ENCODE peak calls at places on chromosome 22, in nine cellular contexts. One of them, this sample, is unnamed.

GRCh38 chr22:30383061-30383460 is 4.2 kb downstream of the RNF215 start:
- DNase-seq in kidney: no peak
- DNase-seq in ovary: no peak
- DNase-seq in spleen: no peak
- DNase-seq in GM23338: no peak
- DNase-seq in brain microvascular endothelial cell: no peak
- DNase-seq in astrocyte of the cerebellum: no peak
- DNase-seq in fibroblast of the aortic adventitia: no peak
- DNase-seq in choroid plexus epithelial cell: no peak
- DNase-seq in this sample: no peak

GRCh38 chr22:25196326-25196725 is 3.3 kb upstream of the CRYBB3 start:
- DNase-seq in kidney: no peak
- DNase-seq in ovary: no peak
- DNase-seq in spleen: no peak
- DNase-seq in GM23338: no peak
- DNase-seq in brain microvascular endothelial cell: no peak
- DNase-seq in astrocyte of the cerebellum: no peak
- DNase-seq in fibroblast of the aortic adventitia: no peak
- DNase-seq in choroid plexus epithelial cell: no peak
- DNase-seq in this sample: no peak

GRCh38 chr22:30894371-30894740 is 74.2 kb downstream of the MORC2 start:
- DNase-seq in kidney: no peak
- DNase-seq in ovary: no peak
- DNase-seq in spleen: no peak
- DNase-seq in GM23338: peak
- DNase-seq in brain microvascular endothelial cell: no peak
- DNase-seq in astrocyte of the cerebellum: no peak
- DNase-seq in fibroblast of the aortic adventitia: no peak
- DNase-seq in choroid plexus epithelial cell: no peak
- DNase-seq in this sample: no peak

GRCh38 chr22:29457730-29458129 is 19.3 kb downstream of the RFPL1 start:
- DNase-seq in kidney: no peak
- DNase-seq in ovary: no peak
- DNase-seq in spleen: peak
- DNase-seq in GM23338: peak
- DNase-seq in brain microvascular endothelial cell: peak
- DNase-seq in astrocyte of the cerebellum: no peak
- DNase-seq in fibroblast of the aortic adventitia: peak
- DNase-seq in choroid plexus epithelial cell: peak
- DNase-seq in this sample: peak

GRCh38 chr22:36569999-36570398 is 41.0 kb upstream of the EIF3D start:
- DNase-seq in kidney: no peak
- DNase-seq in ovary: no peak
- DNase-seq in spleen: no peak
- DNase-seq in GM23338: peak
- DNase-seq in brain microvascular endothelial cell: peak
- DNase-seq in astrocyte of the cerebellum: no peak
- DNase-seq in fibroblast of the aortic adventitia: peak
- DNase-seq in choroid plexus epithelial cell: peak
- DNase-seq in this sample: peak

GRCh38 chr22:26615149-26615548 is 2.7 kb downstream of the CRYBB1 start:
- DNase-seq in kidney: no peak
- DNase-seq in ovary: no peak
- DNase-seq in spleen: peak
- DNase-seq in GM23338: no peak
- DNase-seq in brain microvascular endothelial cell: no peak
- DNase-seq in astrocyte of the cerebellum: no peak
- DNase-seq in fibroblast of the aortic adventitia: no peak
- DNase-seq in choroid plexus epithelial cell: no peak
- DNase-seq in this sample: no peak

GRCh38 chr22:27149886-27150529 is 492.6 kb downstream of the MIAT start:
- DNase-seq in kidney: no peak
- DNase-seq in ovary: no peak
- DNase-seq in spleen: no peak
- DNase-seq in GM23338: no peak
- DNase-seq in brain microvascular endothelial cell: peak
- DNase-seq in astrocyte of the cerebellum: no peak
- DNase-seq in fibroblast of the aortic adventitia: peak
- DNase-seq in choroid plexus epithelial cell: peak
- DNase-seq in this sample: no peak

GRCh38 chr22:28801845-28802594 is 1.7 kb upstream of the XBP1 start:
- DNase-seq in kidney: peak
- DNase-seq in ovary: peak
- DNase-seq in spleen: no peak
- DNase-seq in GM23338: peak
- DNase-seq in brain microvascular endothelial cell: no peak
- DNase-seq in astrocyte of the cerebellum: no peak
- DNase-seq in fibroblast of the aortic adventitia: no peak
- DNase-seq in choroid plexus epithelial cell: no peak
- DNase-seq in this sample: peak

GRCh38 chr22:44403930-44404329 is 91.2 kb upstream of the SHISAL1 start:
- DNase-seq in kidney: peak
- DNase-seq in ovary: no peak
- DNase-seq in spleen: peak
- DNase-seq in GM23338: no peak
- DNase-seq in brain microvascular endothelial cell: no peak
- DNase-seq in astrocyte of the cerebellum: no peak
- DNase-seq in fibroblast of the aortic adventitia: no peak
- DNase-seq in choroid plexus epithelial cell: no peak
- DNase-seq in this sample: no peak

GRCh38 chr22:43861529-43861928 is 784 bp downstream of the SULT4A1 start:
- DNase-seq in kidney: no peak
- DNase-seq in ovary: no peak
- DNase-seq in spleen: peak
- DNase-seq in GM23338: no peak
- DNase-seq in brain microvascular endothelial cell: no peak
- DNase-seq in astrocyte of the cerebellum: no peak
- DNase-seq in fibroblast of the aortic adventitia: peak
- DNase-seq in choroid plexus epithelial cell: peak
- DNase-seq in this sample: peak

GRCh38 chr22:44192098-44192810 is 11.5 kb downstream of the PARVG start:
- DNase-seq in kidney: peak
- DNase-seq in ovary: no peak
- DNase-seq in spleen: peak
- DNase-seq in GM23338: peak
- DNase-seq in brain microvascular endothelial cell: peak
- DNase-seq in astrocyte of the cerebellum: no peak
- DNase-seq in fibroblast of the aortic adventitia: no peak
- DNase-seq in choroid plexus epithelial cell: peak
- DNase-seq in this sample: no peak

GRCh38 chr22:32574957-32575893 is 100.6 kb downstream of the FBXO7 start:
- DNase-seq in kidney: no peak
- DNase-seq in ovary: no peak
- DNase-seq in spleen: no peak
- DNase-seq in GM23338: peak
- DNase-seq in brain microvascular endothelial cell: no peak
- DNase-seq in astrocyte of the cerebellum: no peak
- DNase-seq in fibroblast of the aortic adventitia: no peak
- DNase-seq in choroid plexus epithelial cell: peak
- DNase-seq in this sample: peak

GRCh38 chr22:32475428-32476010 is 908 bp downstream of the FBXO7 start:
- DNase-seq in kidney: no peak
- DNase-seq in ovary: peak
- DNase-seq in spleen: peak
- DNase-seq in GM23338: peak
- DNase-seq in brain microvascular endothelial cell: no peak
- DNase-seq in astrocyte of the cerebellum: no peak
- DNase-seq in fibroblast of the aortic adventitia: peak
- DNase-seq in choroid plexus epithelial cell: peak
- DNase-seq in this sample: peak

GRCh38 chr22:25061605-25062377 is 109.3 kb downstream of the KIAA1671 start:
- DNase-seq in kidney: no peak
- DNase-seq in ovary: no peak
- DNase-seq in spleen: no peak
- DNase-seq in GM23338: no peak
- DNase-seq in brain microvascular endothelial cell: no peak
- DNase-seq in astrocyte of the cerebellum: no peak
- DNase-seq in fibroblast of the aortic adventitia: no peak
- DNase-seq in choroid plexus epithelial cell: no peak
- DNase-seq in this sample: no peak

GRCh38 chr22:32999039-32999861 is 58.9 kb downstream of the SYN3 start:
- DNase-seq in kidney: no peak
- DNase-seq in ovary: no peak
- DNase-seq in spleen: no peak
- DNase-seq in GM23338: no peak
- DNase-seq in brain microvascular endothelial cell: no peak
- DNase-seq in astrocyte of the cerebellum: no peak
- DNase-seq in fibroblast of the aortic adventitia: no peak
- DNase-seq in choroid plexus epithelial cell: no peak
- DNase-seq in this sample: no peak

GRCh38 chr22:46330426-46330825 is 5.1 kb upstream of the TRMU start:
- DNase-seq in kidney: no peak
- DNase-seq in ovary: no peak
- DNase-seq in spleen: peak
- DNase-seq in GM23338: no peak
- DNase-seq in brain microvascular endothelial cell: no peak
- DNase-seq in astrocyte of the cerebellum: no peak
- DNase-seq in fibroblast of the aortic adventitia: no peak
- DNase-seq in choroid plexus epithelial cell: no peak
- DNase-seq in this sample: no peak

GRCh38 chr22:46328797-46329196 is 6.7 kb upstream of the TRMU start:
- DNase-seq in kidney: peak
- DNase-seq in ovary: no peak
- DNase-seq in spleen: peak
- DNase-seq in GM23338: no peak
- DNase-seq in brain microvascular endothelial cell: no peak
- DNase-seq in astrocyte of the cerebellum: no peak
- DNase-seq in fibroblast of the aortic adventitia: no peak
- DNase-seq in choroid plexus epithelial cell: no peak
- DNase-seq in this sample: no peak

GRCh38 chr22:46331496-46331895 is 4.0 kb upstream of the TRMU start:
- DNase-seq in kidney: no peak
- DNase-seq in ovary: no peak
- DNase-seq in spleen: peak
- DNase-seq in GM23338: no peak
- DNase-seq in brain microvascular endothelial cell: no peak
- DNase-seq in astrocyte of the cerebellum: no peak
- DNase-seq in fibroblast of the aortic adventitia: no peak
- DNase-seq in choroid plexus epithelial cell: no peak
- DNase-seq in this sample: no peak

GRCh38 chr22:46328066-46328465 is 7.4 kb upstream of the TRMU start:
- DNase-seq in kidney: no peak
- DNase-seq in ovary: no peak
- DNase-seq in spleen: peak
- DNase-seq in GM23338: no peak
- DNase-seq in brain microvascular endothelial cell: no peak
- DNase-seq in astrocyte of the cerebellum: no peak
- DNase-seq in fibroblast of the aortic adventitia: no peak
- DNase-seq in choroid plexus epithelial cell: no peak
- DNase-seq in this sample: no peak

DNA sequence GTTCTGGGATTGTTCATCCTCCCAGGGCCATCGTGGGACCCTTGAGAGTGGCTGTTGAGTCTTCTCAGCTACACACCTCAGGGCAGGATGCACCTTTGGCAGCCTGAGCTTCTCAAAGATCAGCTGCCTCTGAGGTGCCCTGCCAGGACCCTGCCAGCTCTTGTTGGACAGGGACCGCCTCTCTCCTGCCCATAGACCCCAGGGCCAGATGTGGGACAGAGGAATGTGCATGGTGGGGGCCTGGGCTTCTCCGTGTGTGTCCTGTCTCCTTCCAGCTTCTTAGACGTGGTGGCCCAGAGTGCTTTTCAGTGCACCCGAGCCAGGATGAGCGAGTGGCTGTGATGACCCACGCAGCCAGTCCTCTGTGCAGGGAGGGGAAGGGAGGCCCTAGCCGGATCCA is 5.9 kb upstream of the TRMU start:
- DNase-seq in kidney: peak
- DNase-seq in ovary: no peak
- DNase-seq in spleen: peak
- DNase-seq in GM23338: no peak
- DNase-seq in brain microvascular endothelial cell: no peak
- DNase-seq in astrocyte of the cerebellum: no peak
- DNase-seq in fibroblast of the aortic adventitia: no peak
- DNase-seq in choroid plexus epithelial cell: no peak
- DNase-seq in this sample: no peak
- H3K4me3 ChIP-seq in kidney: no peak
- H3K4me3 ChIP-seq in ovary: no peak
- H3K4me3 ChIP-seq in spleen: no peak
- H3K4me3 ChIP-seq in GM23338: no peak
- H3K4me3 ChIP-seq in brain microvascular endothelial cell: no peak
- H3K4me3 ChIP-seq in astrocyte of the cerebellum: no peak
- H3K4me3 ChIP-seq in fibroblast of the aortic adventitia: no peak
- H3K4me3 ChIP-seq in choroid plexus epithelial cell: no peak
- H3K4me3 ChIP-seq in this sample: no peak

GRCh38 chr22:39345231-39345630 is 4.6 kb upstream of the SYNGR1 start:
- DNase-seq in kidney: no peak
- DNase-seq in ovary: no peak
- DNase-seq in spleen: no peak
- DNase-seq in GM23338: no peak
- DNase-seq in brain microvascular endothelial cell: no peak
- DNase-seq in astrocyte of the cerebellum: no peak
- DNase-seq in fibroblast of the aortic adventitia: no peak
- DNase-seq in choroid plexus epithelial cell: no peak
- DNase-seq in this sample: no peak
- TF ChIP-seq CTCF in kidney: no peak
- TF ChIP-seq CTCF in ovary: no peak
- TF ChIP-seq CTCF in spleen: no peak
- TF ChIP-seq CTCF in GM23338: no peak
- TF ChIP-seq CTCF in brain microvascular endothelial cell: no peak
- TF ChIP-seq CTCF in astrocyte of the cerebellum: no peak
- TF ChIP-seq CTCF in fibroblast of the aortic adventitia: no peak
- TF ChIP-seq CTCF in choroid plexus epithelial cell: no peak
- TF ChIP-seq CTCF in this sample: no peak

DNA sequence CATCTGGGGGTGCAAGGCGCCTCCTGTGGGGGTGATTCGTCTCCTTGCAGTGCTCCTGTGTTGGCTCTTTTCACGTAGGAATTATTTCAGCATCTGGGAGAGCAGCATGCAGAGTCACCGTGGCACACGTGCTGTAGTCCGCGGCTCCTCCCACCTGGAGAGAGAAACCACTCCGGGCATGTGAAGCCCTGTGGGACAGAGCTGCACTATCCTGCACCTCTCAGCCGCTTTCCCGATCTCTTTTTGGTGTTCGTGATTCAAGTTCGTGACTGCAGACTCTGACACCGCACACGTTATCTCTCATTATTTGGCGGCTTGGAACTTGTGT is 394.6 kb downstream of the TBC1D22A start:
- DNase-seq in kidney: no peak
- DNase-seq in ovary: no peak
- DNase-seq in spleen: no peak
- DNase-seq in GM23338: no peak
- DNase-seq in brain microvascular endothelial cell: no peak
- DNase-seq in astrocyte of the cerebellum: no peak
- DNase-seq in fibroblast of the aortic adventitia: no peak
- DNase-seq in choroid plexus epithelial cell: no peak
- DNase-seq in this sample: no peak
- H3K4me3 ChIP-seq in kidney: no peak
- H3K4me3 ChIP-seq in ovary: no peak
- H3K4me3 ChIP-seq in spleen: no peak
- H3K4me3 ChIP-seq in GM23338: no peak
- H3K4me3 ChIP-seq in brain microvascular endothelial cell: no peak
- H3K4me3 ChIP-seq in astrocyte of the cerebellum: no peak
- H3K4me3 ChIP-seq in fibroblast of the aortic adventitia: no peak
- H3K4me3 ChIP-seq in choroid plexus epithelial cell: no peak
- H3K4me3 ChIP-seq in this sample: no peak

DNA sequence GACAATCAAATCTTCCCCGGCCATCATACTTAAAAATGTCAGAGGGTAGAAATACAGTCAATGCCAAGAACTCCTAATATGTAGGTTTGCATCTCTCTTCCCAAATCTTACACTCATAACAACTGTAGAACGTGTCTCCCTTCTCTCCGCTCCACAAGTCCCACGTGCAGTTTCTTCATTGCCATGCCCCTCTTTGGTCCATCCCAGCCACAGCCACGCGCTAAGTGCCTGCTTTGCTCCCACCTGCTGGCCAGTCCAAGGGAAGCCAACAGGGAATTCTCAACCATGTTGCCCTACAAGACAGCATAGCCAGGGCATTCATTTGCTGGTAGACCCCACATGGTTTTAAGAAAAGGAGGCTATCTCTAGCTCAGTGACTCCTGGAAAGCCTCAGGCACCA is 420.6 kb upstream of the ISX start:
- DNase-seq in kidney: no peak
- DNase-seq in ovary: no peak
- DNase-seq in spleen: no peak
- DNase-seq in GM23338: peak
- DNase-seq in brain microvascular endothelial cell: no peak
- DNase-seq in astrocyte of the cerebellum: no peak
- DNase-seq in fibroblast of the aortic adventitia: no peak
- DNase-seq in choroid plexus epithelial cell: no peak
- DNase-seq in this sample: no peak
- TF ChIP-seq CTCF in kidney: no peak
- TF ChIP-seq CTCF in ovary: no peak
- TF ChIP-seq CTCF in spleen: no peak
- TF ChIP-seq CTCF in GM23338: peak
- TF ChIP-seq CTCF in brain microvascular endothelial cell: no peak
- TF ChIP-seq CTCF in astrocyte of the cerebellum: no peak
- TF ChIP-seq CTCF in fibroblast of the aortic adventitia: no peak
- TF ChIP-seq CTCF in choroid plexus epithelial cell: no peak
- TF ChIP-seq CTCF in this sample: no peak